ENCODE peak calls at places on chromosomes 6 and 20, in four cellular contexts. D is spleen, X is prostate gland, N is Panc1. E is an unnamed sample.

GRCh38 chr6:29769336-29769735 is 46.1 kb downstream of the HLA-F start:
- DNase-seq in D (no peak), X (no peak), N (no peak), E (no peak)

GRCh38 chr6:111824608-111825337 is 48.5 kb downstream of the FYN start:
- DNase-seq in D (no peak), X (no peak), N (no peak), E (no peak)

GRCh38 chr6:133106934-133107333 is 134.2 kb upstream of the EYA4 start:
- DNase-seq in D (no peak), X (no peak), N (no peak), E (no peak)

GRCh38 chr6:11366183-11366933 is 133.9 kb upstream of the NEDD9 start:
- DNase-seq in D (no peak), X (no peak), N (no peak), E (no peak)

GRCh38 chr20:46661659-46662058 is 10.4 kb upstream of the SLC13A3 start:
- DNase-seq in D (no peak), X (no peak), N (no peak), E (no peak)

GRCh38 chr6:28922004-28922840 is 1.6 kb downstream of the TRIM27 start:
- DNase-seq in D (no peak), X (no peak), N (no peak), E (no peak)

GRCh38 chr6:91834813-91835212 is 1247.9 kb upstream of the MAP3K7 start:
- DNase-seq in D (no peak), X (no peak), N (no peak), E (no peak)

GRCh38 chr6:113856571-113857564 is at the start of gene MARCKS:
- DNase-seq in D (peak), X (peak), N (no peak), E (peak)

GRCh38 chr6:128570439-128571063 is 50.2 kb upstream of the PTPRK start:
- DNase-seq in D (no peak), X (peak), N (no peak), E (no peak)

GRCh38 chr6:102402635-102403329 is 1009.3 kb downstream of the GRIK2 start:
- DNase-seq in D (no peak), X (no peak), N (no peak), E (no peak)

GRCh38 chr6:118735320-118735719 is 83.9 kb upstream of the CEP85L start:
- DNase-seq in D (no peak), X (no peak), N (no peak), E (no peak)

GRCh38 chr6:132065556-132065955 is 114.4 kb upstream of the CCN2 start:
- DNase-seq in D (no peak), X (no peak), N (no peak), E (no peak)

GRCh38 chr20:24766143-24766527 is 182.9 kb upstream of the CST7 start:
- DNase-seq in D (no peak), X (no peak), N (no peak), E (no peak)

GRCh38 chr6:16704706-16705402 is 56.4 kb downstream of the ATXN1 start:
- DNase-seq in D (no peak), X (no peak), N (no peak), E (no peak)

GRCh38 chr20:13436530-13436929 is 202.2 kb downstream of the TASP1 start:
- DNase-seq in D (no peak), X (no peak), N (no peak), E (no peak)

GRCh38 chr20:48921168-48921882 is at the start of gene ARFGEF2:
- DNase-seq in D (peak), X (peak), N (peak), E (no peak)

GRCh38 chr6:87465041-87465440 is 7.7 kb upstream of the SLC35A1 start:
- DNase-seq in D (no peak), X (no peak), N (no peak), E (no peak)

GRCh38 chr20:24762371-24762770 is 186.7 kb upstream of the CST7 start:
- DNase-seq in D (peak), X (no peak), N (no peak), E (no peak)

GRCh38 chr6:34352305-34352937 is 40.0 kb downstream of the NUDT3 start:
- DNase-seq in D (no peak), X (no peak), N (no peak), E (no peak)

GRCh38 chr6:33794910-33795615 is 6.1 kb upstream of the LEMD2 start:
- DNase-seq in D (no peak), X (no peak), N (no peak), E (no peak)

GRCh38 chr6:7086488-7086887 is 21.3 kb upstream of the RREB1 start:
- DNase-seq in D (peak), X (no peak), N (no peak), E (no peak)

GRCh38 chr6:7827142-7827541 is 83.4 kb downstream of the TXNDC5 start:
- DNase-seq in D (no peak), X (no peak), N (no peak), E (no peak)

GRCh38 chr6:113969888-113970807 is 800 bp downstream of the HDAC2 start:
- DNase-seq in D (peak), X (peak), N (no peak), E (no peak)

GRCh38 chr6:17013701-17014100 is 88.1 kb upstream of the STMND1 start:
- DNase-seq in D (no peak), X (no peak), N (no peak), E (no peak)

GRCh38 chr6:144307880-144308279 is 22.7 kb downstream of the UTRN start:
- DNase-seq in D (no peak), X (no peak), N (no peak), E (no peak)

GRCh38 chr6:139422105-139423036 is 47.9 kb upstream of the CITED2 start:
- DNase-seq in D (no peak), X (no peak), N (no peak), E (no peak)

GRCh38 chr6:10837009-10837691 is 1.2 kb downstream of the MAK start:
- DNase-seq in D (peak), X (peak), N (no peak), E (no peak)

DNA sequence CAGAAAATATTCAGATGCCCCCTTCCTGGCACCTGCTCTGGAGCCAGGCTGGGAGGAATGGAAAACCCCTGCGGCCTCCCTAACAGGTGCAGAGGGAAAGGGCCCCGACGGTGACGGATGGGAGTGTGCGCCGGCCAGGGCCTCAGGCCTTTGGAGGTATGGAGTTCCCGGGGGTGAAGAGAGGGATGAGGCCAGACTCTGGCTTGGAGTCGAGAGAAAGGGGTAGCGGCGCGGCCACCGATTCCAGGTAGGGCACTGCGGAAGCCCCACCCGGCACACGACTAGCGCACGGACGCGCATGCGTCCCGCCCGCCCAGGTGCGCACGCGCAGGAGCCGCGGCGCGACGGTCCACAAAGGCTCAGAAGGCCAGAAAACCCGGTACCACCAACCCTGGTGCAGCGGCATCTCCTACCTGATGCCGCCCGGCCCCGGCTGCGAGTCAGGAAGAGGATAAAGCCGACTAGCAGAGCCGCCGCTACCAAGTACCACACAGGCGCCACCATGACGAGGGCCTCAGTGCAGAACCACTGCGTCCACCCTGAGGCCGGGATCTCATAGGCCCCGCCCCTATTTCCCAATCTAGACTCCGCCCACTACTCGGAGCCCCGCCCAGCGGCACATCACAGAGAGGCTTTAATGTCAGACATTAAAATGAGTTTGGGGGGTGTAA is at the start of gene DDRGK1:
- DNase-seq in D (peak), X (peak), N (peak), E (peak)
- TF ChIP-seq POLR2AphosphoS5 in D (peak), X (peak), N (peak), E (peak)

DNA sequence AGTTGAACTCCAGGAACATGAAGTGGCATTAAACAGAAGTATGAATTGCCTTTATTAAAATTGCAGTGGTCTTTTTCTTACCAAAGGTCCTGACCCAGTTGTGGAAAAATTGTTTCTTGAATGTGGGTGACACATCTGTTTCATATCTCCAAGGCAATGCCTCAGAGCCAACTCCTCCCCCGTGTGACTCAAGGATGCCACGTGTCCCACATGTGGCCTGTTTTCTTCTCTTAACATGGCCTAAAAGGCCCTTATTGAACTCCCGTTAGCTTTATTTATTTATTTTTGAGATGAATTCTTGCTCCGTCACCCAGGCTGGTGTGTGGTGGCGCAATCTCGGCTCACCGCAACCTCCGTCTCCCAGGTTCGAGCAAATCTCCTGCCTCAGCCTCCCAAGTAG is 128.4 kb upstream of the ESR1 start:
- DNase-seq in D (no peak), X (no peak), N (no peak), E (no peak)
- TF ChIP-seq POLR2AphosphoS5 in D (no peak), X (no peak), N (no peak), E (no peak)

GRCh38 chr6:105784179-105784578 is 302.0 kb upstream of the PRDM1 start:
- DNase-seq in D (no peak), X (no peak), N (no peak), E (no peak)

GRCh38 chr6:105786890-105787655 is 299.1 kb upstream of the PRDM1 start:
- DNase-seq in D (no peak), X (no peak), N (no peak), E (no peak)

GRCh38 chr6:105786449-105786848 is 299.7 kb upstream of the PRDM1 start:
- DNase-seq in D (no peak), X (no peak), N (no peak), E (no peak)

GRCh38 chr6:105783333-105783945 is 302.7 kb upstream of the PRDM1 start:
- DNase-seq in D (no peak), X (no peak), N (no peak), E (no peak)

DNA sequence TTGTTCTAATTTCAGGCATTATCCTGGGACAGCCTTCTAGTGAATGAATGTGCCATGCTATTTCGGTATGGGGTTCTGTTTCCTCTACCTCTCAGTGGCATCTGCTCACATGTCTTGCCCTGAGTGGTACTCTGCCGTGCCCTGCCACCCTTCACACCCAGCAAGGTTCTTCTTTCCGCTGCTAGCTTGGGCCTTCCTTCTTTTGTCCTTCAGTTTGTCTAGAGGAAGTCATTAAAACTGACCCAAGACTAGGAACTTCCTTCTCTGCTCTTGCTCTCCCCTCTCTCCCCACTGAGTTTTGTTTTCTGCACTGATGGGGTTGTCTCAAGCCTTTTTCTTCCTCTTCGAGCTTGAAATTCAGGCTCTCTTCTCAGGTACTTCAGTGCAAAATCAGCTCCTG is 300.7 kb upstream of the PRDM1 start:
- DNase-seq in D (peak), X (no peak), N (no peak), E (no peak)
- TF ChIP-seq POLR2AphosphoS5 in D (no peak), X (no peak), N (no peak), E (no peak)

DNA sequence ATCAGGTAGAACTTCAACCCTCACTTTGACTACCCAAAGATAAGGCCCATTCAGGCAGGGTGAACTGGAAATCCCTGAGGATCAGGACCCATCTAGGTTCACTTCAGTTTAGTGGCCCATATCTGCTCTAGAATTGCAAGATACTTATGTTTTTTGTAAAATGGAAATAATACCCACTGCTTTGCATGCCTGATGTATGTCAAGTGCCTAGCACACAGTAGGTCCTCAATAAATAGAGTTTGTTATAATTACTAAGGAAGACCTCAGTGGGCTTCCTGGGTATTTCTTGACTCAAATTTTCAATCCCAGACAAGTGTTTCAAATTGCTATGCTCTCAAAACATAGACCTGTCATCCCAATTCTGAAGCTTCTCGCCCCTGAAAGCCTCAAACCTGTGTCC is 32.5 kb downstream of the PIGU start:
- DNase-seq in D (no peak), X (no peak), N (no peak), E (no peak)
- TF ChIP-seq POLR2AphosphoS5 in D (no peak), X (no peak), N (no peak), E (no peak)

DNA sequence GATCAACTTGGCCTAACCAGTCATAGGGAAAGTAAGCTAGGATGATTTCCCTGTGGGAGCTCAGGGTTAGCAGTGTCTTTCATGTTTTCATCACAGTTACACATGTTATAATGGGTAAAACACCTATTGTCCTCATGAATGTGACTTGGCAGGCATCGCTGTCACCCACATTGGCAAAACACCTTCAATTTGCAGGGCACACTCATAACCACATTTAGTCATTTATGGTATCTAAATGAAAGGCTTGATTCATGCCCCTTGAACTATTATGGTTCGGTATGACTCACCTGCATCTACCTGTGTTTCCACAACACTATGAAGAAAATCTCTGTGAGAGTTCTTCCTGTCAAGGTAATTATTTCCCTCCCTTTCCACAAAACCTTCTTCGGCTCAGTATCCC is 49.2 kb downstream of the FRK start:
- DNase-seq in D (no peak), X (no peak), N (no peak), E (no peak)
- TF ChIP-seq POLR2AphosphoS5 in D (no peak), X (no peak), N (no peak), E (no peak)

GRCh38 chr6:2478200-2478599 is 232.8 kb upstream of the GMDS start:
- DNase-seq in D (no peak), X (no peak), N (no peak), E (no peak)
- TF ChIP-seq POLR2AphosphoS5 in D (no peak), X (no peak), N (no peak), E (no peak)

DNA sequence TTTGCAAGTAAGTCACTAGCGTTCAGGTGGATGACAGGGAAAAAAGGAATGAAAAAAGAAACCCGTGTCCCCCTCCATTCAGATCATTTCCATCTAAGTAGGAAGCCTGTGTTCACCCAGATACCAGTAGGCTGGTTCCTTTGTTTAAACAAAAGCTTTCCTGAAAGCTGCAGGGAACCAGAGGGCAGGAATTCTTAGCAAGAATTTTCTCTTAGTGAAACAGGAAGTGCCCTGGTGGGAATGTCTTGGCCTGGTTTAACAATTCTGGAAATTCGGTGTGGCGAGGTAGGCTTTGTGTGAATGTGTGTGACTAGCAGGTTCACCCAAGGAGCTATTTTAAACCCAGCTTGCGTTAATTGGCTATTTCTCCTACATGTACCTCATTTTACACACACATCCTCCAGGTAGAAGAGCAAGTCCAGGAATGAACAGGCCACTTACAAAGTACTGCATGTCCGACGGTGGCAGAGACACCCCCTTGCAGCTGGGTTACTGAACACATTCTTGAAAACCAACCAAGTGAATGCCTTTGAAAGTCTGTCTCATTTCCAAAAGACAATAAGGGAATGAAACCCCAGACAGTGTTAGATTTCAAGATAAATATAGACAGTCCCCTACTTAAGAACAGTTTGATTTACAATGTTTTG is 64.7 kb downstream of the GFOD1 start:
- DNase-seq in D (no peak), X (peak), N (no peak), E (no peak)
- TF ChIP-seq POLR2AphosphoS5 in D (no peak), X (peak), N (no peak), E (no peak)

GRCh38 chr6:70844301-70844700 is 112.6 kb downstream of the B3GAT2 start:
- DNase-seq in D (no peak), X (no peak), N (no peak), E (no peak)

GRCh38 chr6:70839286-70840266 is 117.3 kb downstream of the B3GAT2 start:
- DNase-seq in D (no peak), X (no peak), N (no peak), E (no peak)

GRCh38 chr6:70843328-70843918 is 113.4 kb downstream of the B3GAT2 start:
- DNase-seq in D (no peak), X (no peak), N (no peak), E (no peak)

GRCh38 chr6:70841115-70841514 is 115.7 kb downstream of the B3GAT2 start:
- DNase-seq in D (no peak), X (no peak), N (no peak), E (no peak)

DNA sequence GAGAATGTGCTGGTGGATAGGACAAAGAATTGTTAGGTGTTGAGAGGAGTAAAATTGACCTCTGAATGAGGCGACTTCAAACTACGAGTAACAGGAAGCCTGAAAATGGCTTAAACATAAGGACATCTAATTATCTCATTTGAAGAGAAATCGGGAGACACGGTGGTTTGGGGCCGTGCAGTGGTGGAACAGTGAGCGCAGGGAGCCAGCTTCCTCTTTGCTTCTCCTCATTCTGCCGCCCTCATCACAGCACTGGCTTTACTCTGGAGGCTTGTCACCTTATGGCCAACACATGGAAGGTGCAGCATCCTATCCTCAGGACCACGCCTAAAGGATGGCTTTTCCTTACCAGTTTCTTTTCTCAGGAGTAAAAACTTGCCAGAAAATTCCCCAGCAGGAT is 114.3 kb downstream of the B3GAT2 start:
- DNase-seq in D (no peak), X (no peak), N (no peak), E (no peak)
- TF ChIP-seq POLR2AphosphoS5 in D (no peak), X (no peak), N (no peak), E (no peak)